ENCODE peak calls at places on chromosomes 7 and 10, in seven cellular contexts. One of them, this sample, is unnamed.

GRCh38 chr10:96376483-96376882 is 17.7 kb upstream of the OPALIN start:
- DNase-seq in stimulated activated CD8-positive, alpha-beta memory T cell treated with anti-CD3 and anti-CD28 coated beads, Interleukin-4, amount 100 ng/mL, for 24 hours: no peak
- DNase-seq in MCF 10A: peak; percentile 43
- DNase-seq in mucosa of descending colon: no peak
- DNase-seq in stimulated activated CD4-positive, alpha-beta T cell treated with anti-CD3 and anti-CD28 coated beads, Interleukin-2, amount 100 ng/mL, for 24 hours: no peak
- DNase-seq in EH: no peak
- DNase-seq in RPMI7951: no peak
- DNase-seq in this sample: no peak

GRCh38 chr10:70579234-70580002 is 23.1 kb downstream of the PRF1 start:
- DNase-seq in MCF 10A: no peak
- DNase-seq in EH: peak; percentile 9
- DNase-seq in RPMI7951: peak; percentile 60
- DNase-seq in mucosa of descending colon: no peak
- DNase-seq in stimulated activated CD8-positive, alpha-beta memory T cell treated with anti-CD3 and anti-CD28 coated beads, Interleukin-4, amount 100 ng/mL, for 24 hours: no peak
- DNase-seq in stimulated activated CD4-positive, alpha-beta T cell treated with anti-CD3 and anti-CD28 coated beads, Interleukin-2, amount 100 ng/mL, for 24 hours: no peak
- DNase-seq in this sample: peak; percentile 58

GRCh38 chr7:17931069-17931468 is 9.2 kb downstream of the SNX13 start:
- DNase-seq in mucosa of descending colon: no peak
- DNase-seq in stimulated activated CD4-positive, alpha-beta T cell treated with anti-CD3 and anti-CD28 coated beads, Interleukin-2, amount 100 ng/mL, for 24 hours: no peak
- DNase-seq in EH: no peak
- DNase-seq in MCF 10A: no peak
- DNase-seq in RPMI7951: no peak
- DNase-seq in stimulated activated CD8-positive, alpha-beta memory T cell treated with anti-CD3 and anti-CD28 coated beads, Interleukin-4, amount 100 ng/mL, for 24 hours: no peak
- DNase-seq in this sample: no peak

GRCh38 chr7:129295015-129295423 is 70.2 kb downstream of the AHCYL2 start:
- DNase-seq in stimulated activated CD8-positive, alpha-beta memory T cell treated with anti-CD3 and anti-CD28 coated beads, Interleukin-4, amount 100 ng/mL, for 24 hours: no peak
- DNase-seq in MCF 10A: peak; percentile 54
- DNase-seq in mucosa of descending colon: no peak
- DNase-seq in stimulated activated CD4-positive, alpha-beta T cell treated with anti-CD3 and anti-CD28 coated beads, Interleukin-2, amount 100 ng/mL, for 24 hours: no peak
- DNase-seq in RPMI7951: no peak
- DNase-seq in EH: peak; percentile 28
- DNase-seq in this sample: no peak

GRCh38 chr7:96314402-96315108 is 7.3 kb downstream of the SLC25A13 start:
- DNase-seq in EH: peak; percentile 65
- DNase-seq in mucosa of descending colon: no peak
- DNase-seq in MCF 10A: peak; percentile 87
- DNase-seq in RPMI7951: peak; percentile 66
- DNase-seq in stimulated activated CD8-positive, alpha-beta memory T cell treated with anti-CD3 and anti-CD28 coated beads, Interleukin-4, amount 100 ng/mL, for 24 hours: no peak
- DNase-seq in stimulated activated CD4-positive, alpha-beta T cell treated with anti-CD3 and anti-CD28 coated beads, Interleukin-2, amount 100 ng/mL, for 24 hours: no peak
- DNase-seq in this sample: peak; percentile 75

GRCh38 chr7:55087521-55087961 is 68.7 kb downstream of the EGFR start:
- DNase-seq in RPMI7951: peak; percentile 37
- DNase-seq in stimulated activated CD8-positive, alpha-beta memory T cell treated with anti-CD3 and anti-CD28 coated beads, Interleukin-4, amount 100 ng/mL, for 24 hours: no peak
- DNase-seq in mucosa of descending colon: no peak
- DNase-seq in EH: no peak
- DNase-seq in stimulated activated CD4-positive, alpha-beta T cell treated with anti-CD3 and anti-CD28 coated beads, Interleukin-2, amount 100 ng/mL, for 24 hours: no peak
- DNase-seq in MCF 10A: no peak
- DNase-seq in this sample: peak; percentile 32

GRCh38 chr7:32056767-32057166 is 13.4 kb downstream of the PDE1C start:
- DNase-seq in RPMI7951: no peak
- DNase-seq in MCF 10A: no peak
- DNase-seq in EH: no peak
- DNase-seq in mucosa of descending colon: no peak
- DNase-seq in stimulated activated CD8-positive, alpha-beta memory T cell treated with anti-CD3 and anti-CD28 coated beads, Interleukin-4, amount 100 ng/mL, for 24 hours: no peak
- DNase-seq in stimulated activated CD4-positive, alpha-beta T cell treated with anti-CD3 and anti-CD28 coated beads, Interleukin-2, amount 100 ng/mL, for 24 hours: no peak
- DNase-seq in this sample: no peak

GRCh38 chr7:104838537-104839299 is 175.3 kb upstream of the KMT2E start:
- DNase-seq in stimulated activated CD8-positive, alpha-beta memory T cell treated with anti-CD3 and anti-CD28 coated beads, Interleukin-4, amount 100 ng/mL, for 24 hours: no peak
- DNase-seq in MCF 10A: no peak
- DNase-seq in stimulated activated CD4-positive, alpha-beta T cell treated with anti-CD3 and anti-CD28 coated beads, Interleukin-2, amount 100 ng/mL, for 24 hours: no peak
- DNase-seq in EH: no peak
- DNase-seq in mucosa of descending colon: no peak
- DNase-seq in RPMI7951: no peak
- DNase-seq in this sample: no peak

GRCh38 chr10:72564596-72564995 is 61.3 kb downstream of the MICU1 start:
- DNase-seq in stimulated activated CD4-positive, alpha-beta T cell treated with anti-CD3 and anti-CD28 coated beads, Interleukin-2, amount 100 ng/mL, for 24 hours: no peak
- DNase-seq in MCF 10A: no peak
- DNase-seq in stimulated activated CD8-positive, alpha-beta memory T cell treated with anti-CD3 and anti-CD28 coated beads, Interleukin-4, amount 100 ng/mL, for 24 hours: no peak
- DNase-seq in RPMI7951: no peak
- DNase-seq in EH: peak; percentile 83
- DNase-seq in mucosa of descending colon: no peak
- DNase-seq in this sample: peak; percentile 32

GRCh38 chr10:110679633-110680472 is 35.7 kb downstream of the RBM20 start:
- DNase-seq in mucosa of descending colon: no peak
- DNase-seq in stimulated activated CD4-positive, alpha-beta T cell treated with anti-CD3 and anti-CD28 coated beads, Interleukin-2, amount 100 ng/mL, for 24 hours: no peak
- DNase-seq in EH: no peak
- DNase-seq in RPMI7951: no peak
- DNase-seq in MCF 10A: no peak
- DNase-seq in stimulated activated CD8-positive, alpha-beta memory T cell treated with anti-CD3 and anti-CD28 coated beads, Interleukin-4, amount 100 ng/mL, for 24 hours: no peak
- DNase-seq in this sample: no peak

GRCh38 chr7:56174346-56175085 is 58.3 kb upstream of the NUPR2 start:
- DNase-seq in RPMI7951: no peak
- DNase-seq in EH: no peak
- DNase-seq in stimulated activated CD8-positive, alpha-beta memory T cell treated with anti-CD3 and anti-CD28 coated beads, Interleukin-4, amount 100 ng/mL, for 24 hours: no peak
- DNase-seq in MCF 10A: no peak
- DNase-seq in stimulated activated CD4-positive, alpha-beta T cell treated with anti-CD3 and anti-CD28 coated beads, Interleukin-2, amount 100 ng/mL, for 24 hours: no peak
- DNase-seq in mucosa of descending colon: no peak
- DNase-seq in this sample: no peak

GRCh38 chr7:17055596-17055995 is 173.8 kb upstream of the AGR3 start:
- DNase-seq in stimulated activated CD8-positive, alpha-beta memory T cell treated with anti-CD3 and anti-CD28 coated beads, Interleukin-4, amount 100 ng/mL, for 24 hours: no peak
- DNase-seq in mucosa of descending colon: no peak
- DNase-seq in stimulated activated CD4-positive, alpha-beta T cell treated with anti-CD3 and anti-CD28 coated beads, Interleukin-2, amount 100 ng/mL, for 24 hours: no peak
- DNase-seq in RPMI7951: no peak
- DNase-seq in MCF 10A: no peak
- DNase-seq in EH: no peak
- DNase-seq in this sample: no peak